ENCODE peak calls at places on chromosomes 16 and 17, in eight cellular contexts. S is PC-3; D is lower leg skin; R is nephron progenitor cell; N is CD8-positive, alpha-beta T cell; B is type B pancreatic cell; G is chondrocyte; A is Peyer's patch. M is an unnamed sample.

GRCh38 chr17:67514998-67515397 is 137.9 kb downstream of the PITPNC1 start:
- DNase-seq in A (no peak), D (no peak), G (no peak), N (no peak), S (no peak), R (no peak), B (no peak), M (no peak)

GRCh38 chr17:64019486-64020067 is 856 bp downstream of the ICAM2 start:
- DNase-seq in R (no peak), D (peak; percentile 45), G (no peak), A (no peak), N (no peak), B (peak; percentile 16), S (no peak), M (no peak)

GRCh38 chr17:74192950-74193781 is 10.3 kb upstream of the RPL38 start:
- DNase-seq in G (no peak), B (no peak), S (peak; percentile 73), D (no peak), A (no peak), R (no peak), N (no peak), M (peak; percentile 73)

GRCh38 chr17:37447641-37448040 is 41.0 kb downstream of the TADA2A start:
- DNase-seq in A (no peak), D (no peak), S (peak; percentile 55), R (no peak), G (no peak), B (no peak), N (no peak), M (no peak)

GRCh38 chr17:45748911-45749310 is 35.2 kb upstream of the CRHR1 start:
- DNase-seq in S (no peak), G (no peak), D (no peak), R (no peak), A (no peak), N (no peak), B (no peak), M (no peak)

GRCh38 chr16:10097273-10097672 is 85.0 kb downstream of the GRIN2A start:
- DNase-seq in S (no peak), N (no peak), A (no peak), D (no peak), G (no peak), R (no peak), B (no peak), M (no peak)

GRCh38 chr17:70976447-70976846 is 807.1 kb downstream of the KCNJ2 start:
- DNase-seq in D (no peak), N (no peak), A (no peak), S (no peak), G (no peak), R (no peak), B (no peak), M (no peak)

GRCh38 chr17:1087381-1088241 is 90.7 kb downstream of the TIMM22 start:
- DNase-seq in S (peak; percentile 79), G (no peak), A (no peak), D (no peak), R (peak; percentile 65), B (no peak), N (no peak), M (no peak)

GRCh38 chr16:27253526-27253930 is 15.0 kb downstream of the NSMCE1 start:
- DNase-seq in B (peak; percentile 18), G (no peak), A (peak; percentile 14), S (peak; percentile 77), D (no peak), R (no peak), N (no peak), M (no peak)

GRCh38 chr16:82043680-82044584 is 8.9 kb downstream of the HSD17B2 start:
- DNase-seq in G (no peak), B (no peak), N (no peak), A (no peak), D (no peak), S (peak; percentile 52), R (no peak), M (no peak)

GRCh38 chr17:79615446-79615845 is 4.6 kb upstream of the RBFOX3 start:
- DNase-seq in A (no peak), S (no peak), B (no peak), R (no peak), D (no peak), G (peak; percentile 68), N (no peak), M (no peak)

GRCh38 chr17:79613195-79613517 is 2.3 kb upstream of the RBFOX3 start:
- DNase-seq in G (no peak), N (no peak), B (no peak), R (no peak), D (no peak), A (no peak), S (no peak), M (no peak)

GRCh38 chr17:79614248-79614647 is 3.4 kb upstream of the RBFOX3 start:
- DNase-seq in A (no peak), B (no peak), S (no peak), D (no peak), G (no peak), N (no peak), R (no peak), M (no peak)

GRCh38 chr17:79610151-79610645 is 653 bp downstream of the RBFOX3 start:
- DNase-seq in S (no peak), G (no peak), A (no peak), D (no peak), R (peak; percentile 35), N (no peak), B (no peak), M (no peak)

DNA sequence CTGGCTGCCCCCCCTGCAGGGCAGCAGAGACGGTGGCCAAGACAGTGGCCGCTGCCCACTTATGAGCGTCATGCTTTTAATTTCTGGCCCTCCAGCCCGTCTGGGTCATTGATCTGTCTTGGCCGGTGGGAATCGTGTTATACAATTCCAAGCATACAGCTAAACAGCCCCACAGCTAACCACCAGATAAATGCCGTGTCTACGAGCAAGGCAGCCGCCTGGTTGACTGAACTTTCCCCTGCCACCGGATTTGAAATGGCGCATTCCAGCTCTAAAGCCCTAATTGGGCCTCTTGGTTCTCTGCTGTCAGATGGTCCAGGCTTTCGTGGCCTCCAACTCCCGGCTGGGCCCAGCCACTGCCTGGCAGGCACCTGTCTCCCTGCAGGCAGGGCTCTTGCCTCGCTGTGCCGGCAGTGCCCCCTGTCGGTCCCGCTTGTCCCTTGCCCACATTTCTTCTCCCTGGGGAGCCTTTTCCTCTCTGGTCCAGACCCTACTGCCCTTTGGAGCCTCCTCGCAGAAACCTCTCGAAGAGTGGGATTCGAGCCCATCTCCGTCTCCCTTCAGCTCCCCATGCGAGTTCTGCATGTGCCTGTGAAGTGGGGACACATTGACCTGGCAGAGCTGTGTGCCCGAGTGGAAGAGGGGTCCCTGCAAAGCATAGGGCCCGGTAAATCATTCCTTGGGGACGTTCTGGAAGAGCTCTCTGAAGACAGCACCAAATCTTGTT is 1.8 kb upstream of the RBFOX3 start:
- DNase-seq in R (peak; percentile 89), A (no peak), G (no peak), B (no peak), N (no peak), D (no peak), S (peak; percentile 79), M (no peak)
- TF ChIP-seq CTCF in R (peak; percentile 86), A (peak; percentile 46), G (peak; percentile 74), B (peak; percentile 85), N (peak; percentile 25), D (no peak), S (peak; percentile 95), M (peak; percentile 90)

GRCh38 chr17:58344791-58345157 is 7.2 kb downstream of the SUPT4H1 start:
- DNase-seq in N (peak; percentile 58), B (no peak), A (peak; percentile 67), D (no peak), G (no peak), R (no peak), S (no peak), M (no peak)
- TF ChIP-seq CTCF in N (peak; percentile 57), B (no peak), A (peak; percentile 41), D (no peak), G (no peak), R (no peak), S (no peak), M (no peak)

GRCh38 chr17:8630802-8631553 is 453 bp upstream of the MYH10 start:
- DNase-seq in S (peak; percentile 97), N (peak; percentile 65), A (peak; percentile 88), G (peak; percentile 100), D (peak; percentile 99), R (peak; percentile 98), B (peak; percentile 99), M (peak; percentile 77)
- TF ChIP-seq CTCF in S (peak; percentile 7), N (no peak), A (peak; percentile 10), G (peak; percentile 68), D (no peak), R (no peak), B (peak; percentile 51), M (no peak)

DNA sequence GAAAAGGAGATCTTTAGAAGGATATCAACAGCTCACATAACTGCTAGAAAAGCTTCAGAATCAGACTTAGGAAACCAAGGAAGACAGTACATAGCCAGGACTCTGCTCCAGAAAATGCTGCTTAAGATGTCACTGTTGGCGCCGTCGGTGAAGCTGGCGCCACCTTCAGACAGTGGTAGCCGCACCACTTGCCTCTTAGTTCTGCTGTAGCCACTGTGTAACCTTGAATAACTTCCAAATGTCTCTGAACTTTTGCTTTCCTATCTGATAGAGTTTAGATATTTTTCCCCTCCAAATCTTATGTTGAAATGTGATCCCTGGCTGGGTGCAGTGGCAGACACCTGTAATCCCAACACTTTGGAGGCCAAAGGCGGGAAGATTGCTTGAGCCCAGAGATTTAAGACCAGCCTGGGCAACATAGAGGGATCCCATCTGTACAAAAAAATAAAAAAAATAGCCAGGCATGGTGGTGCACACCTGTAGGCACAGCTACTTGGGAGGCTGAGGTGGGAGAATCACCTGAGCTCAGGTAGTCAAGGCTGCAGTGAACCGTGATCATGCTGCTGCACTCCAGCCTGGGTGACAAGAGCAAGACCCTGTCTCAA is 6.3 kb upstream of the USP31 start:
- DNase-seq in R (no peak), D (no peak), A (no peak), B (no peak), S (peak; percentile 37), N (no peak), G (no peak), M (no peak)
- TF ChIP-seq CTCF in R (no peak), D (no peak), A (no peak), B (peak; percentile 33), S (peak; percentile 61), N (no peak), G (peak; percentile 51), M (peak; percentile 48)